ENCODE peak calls at places on chromosomes 6 and 20, in six cellular contexts. Q is pancreas, G is H1, M is dorsolateral prefrontal cortex, V is suprapubic skin, C is HepG2. J is an unnamed sample.

GRCh38 chr6:39681566-39682250 is 43.5 kb downstream of the KIF6 start:
- DNase-seq in Q (no peak), G (no peak), M (no peak), V (no peak), C (no peak), J (no peak)

GRCh38 chr6:4178737-4179333 is 43.5 kb upstream of the ECI2 start:
- DNase-seq in Q (no peak), G (no peak), M (no peak), V (no peak), C (no peak), J (no peak)

GRCh38 chr6:117483004-117483644 is 650 bp downstream of the DCBLD1 start:
- DNase-seq in Q (peak), G (peak), M (peak), V (peak), C (peak), J (peak)

GRCh38 chr6:62971976-62972658 is 239.2 kb upstream of the FKBP1C start:
- DNase-seq in Q (no peak), G (no peak), M (no peak), V (no peak), C (no peak), J (no peak)

GRCh38 chr20:63957004-63957689 is 931 bp upstream of the UCKL1 start:
- DNase-seq in Q (peak), G (peak), M (peak), V (peak), C (peak), J (no peak)

GRCh38 chr6:82397962-82398692 is 34.5 kb downstream of the TPBG start:
- DNase-seq in Q (no peak), G (no peak), M (no peak), V (no peak), C (no peak), J (no peak)

GRCh38 chr6:27239258-27239657 is 8.2 kb upstream of the PRSS16 start:
- DNase-seq in Q (no peak), G (no peak), M (no peak), V (no peak), C (no peak), J (no peak)

GRCh38 chr6:132731086-132731485 is 17.2 kb upstream of the VNN1 start:
- DNase-seq in Q (no peak), G (no peak), M (no peak), V (no peak), C (no peak), J (no peak)

GRCh38 chr20:36575066-36575743 is 1.8 kb downstream of the TGIF2 start:
- DNase-seq in Q (peak), G (peak), M (no peak), V (peak), C (peak), J (peak)

GRCh38 chr6:109139109-109139508 is 43.8 kb downstream of the CEP57L1 start:
- DNase-seq in Q (no peak), G (no peak), M (no peak), V (no peak), C (peak), J (no peak)

GRCh38 chr20:14664101-14664500 is 326.7 kb upstream of the FLRT3 start:
- DNase-seq in Q (no peak), G (no peak), M (no peak), V (no peak), C (no peak), J (no peak)

GRCh38 chr20:37796733-37797132 is 102.9 kb downstream of the CTNNBL1 start:
- DNase-seq in Q (no peak), G (no peak), M (no peak), V (no peak), C (no peak), J (no peak)

GRCh38 chr6:157069585-157069984 is 253.7 kb downstream of the TMEM242 start:
- DNase-seq in Q (no peak), G (no peak), M (no peak), V (no peak), C (no peak), J (no peak)

GRCh38 chr6:89299451-89299850 is 15.6 kb downstream of the GABRR2 start:
- DNase-seq in Q (no peak), G (no peak), M (no peak), V (no peak), C (no peak), J (no peak)

GRCh38 chr6:133396225-133396624 is 155.1 kb downstream of the EYA4 start:
- DNase-seq in Q (no peak), G (no peak), M (no peak), V (no peak), C (no peak), J (no peak)

GRCh38 chr6:112851141-112851540 is 504.0 kb downstream of the RFPL4B start:
- DNase-seq in Q (no peak), G (no peak), M (no peak), V (no peak), C (no peak), J (no peak)

GRCh38 chr20:40431112-40431511 is 257.9 kb downstream of the MAFB start:
- DNase-seq in Q (no peak), G (no peak), M (no peak), V (no peak), C (no peak), J (no peak)

GRCh38 chr6:107369493-107369892 is 89.9 kb downstream of the PDSS2 start:
- DNase-seq in Q (no peak), G (no peak), M (no peak), V (no peak), C (no peak), J (no peak)

GRCh38 chr20:46831633-46832011 is 63.0 kb upstream of the EYA2 start:
- DNase-seq in Q (no peak), G (no peak), M (no peak), V (no peak), C (no peak), J (no peak)

GRCh38 chr6:162190936-162191335 is 536.6 kb downstream of the PRKN start:
- DNase-seq in Q (no peak), G (no peak), M (no peak), V (no peak), C (no peak), J (no peak)

GRCh38 chr20:7976015-7976414 is 35.8 kb upstream of the HAO1 start:
- DNase-seq in Q (no peak), G (no peak), M (no peak), V (no peak), C (no peak), J (no peak)

GRCh38 chr6:38393986-38394385 is 245.7 kb downstream of the BTBD9 start:
- DNase-seq in Q (no peak), G (no peak), M (no peak), V (no peak), C (no peak), J (no peak)

GRCh38 chr20:63774348-63774735 is 34.8 kb downstream of the SLC2A4RG start:
- DNase-seq in Q (no peak), G (no peak), M (no peak), V (no peak), C (no peak), J (no peak)

GRCh38 chr6:105432797-105433196 is 29.9 kb upstream of the PREP start:
- DNase-seq in Q (no peak), G (no peak), M (no peak), V (no peak), C (peak), J (no peak)

GRCh38 chr6:23272536-23272935 is 703.2 kb downstream of the HDGFL1 start:
- DNase-seq in Q (no peak), G (no peak), M (no peak), V (no peak), C (no peak), J (no peak)

GRCh38 chr6:11043961-11044711 is at the start of gene ELOVL2:
- DNase-seq in Q (peak), G (peak), M (no peak), V (no peak), C (peak), J (no peak)

GRCh38 chr6:121600389-121601233 is 165.2 kb downstream of the GJA1 start:
- DNase-seq in Q (no peak), G (no peak), M (no peak), V (no peak), C (no peak), J (no peak)

GRCh38 chr6:161838306-161839035 is 564.6 kb upstream of the AGPAT4 start:
- DNase-seq in Q (peak), G (peak), M (no peak), V (no peak), C (peak), J (no peak)

GRCh38 chr6:88157106-88157505 is 9.0 kb downstream of the CNR1 start:
- DNase-seq in Q (no peak), G (no peak), M (no peak), V (no peak), C (no peak), J (no peak)

GRCh38 chr6:40353197-40353966 is 233.8 kb downstream of the LRFN2 start:
- DNase-seq in Q (no peak), G (peak), M (no peak), V (peak), C (no peak), J (no peak)

GRCh38 chr20:62156592-62157386 is 13.2 kb downstream of the SS18L1 start:
- DNase-seq in Q (peak), G (peak), M (peak), V (no peak), C (peak), J (no peak)

GRCh38 chr6:125888989-125889656 is 67.4 kb upstream of the HINT3 start:
- DNase-seq in Q (no peak), G (no peak), M (no peak), V (no peak), C (peak), J (no peak)
- TF ChIP-seq CTCF in Q (no peak), G (peak), M (no peak), V (peak), C (peak), J (no peak)

GRCh38 chr6:167093922-167094432 is 28.9 kb upstream of the CCR6 start:
- DNase-seq in Q (no peak), G (no peak), M (no peak), V (no peak), C (no peak), J (no peak)
- H3K4me3 ChIP-seq in Q (no peak), G (no peak), M (no peak), V (peak), C (no peak), J (no peak)

DNA sequence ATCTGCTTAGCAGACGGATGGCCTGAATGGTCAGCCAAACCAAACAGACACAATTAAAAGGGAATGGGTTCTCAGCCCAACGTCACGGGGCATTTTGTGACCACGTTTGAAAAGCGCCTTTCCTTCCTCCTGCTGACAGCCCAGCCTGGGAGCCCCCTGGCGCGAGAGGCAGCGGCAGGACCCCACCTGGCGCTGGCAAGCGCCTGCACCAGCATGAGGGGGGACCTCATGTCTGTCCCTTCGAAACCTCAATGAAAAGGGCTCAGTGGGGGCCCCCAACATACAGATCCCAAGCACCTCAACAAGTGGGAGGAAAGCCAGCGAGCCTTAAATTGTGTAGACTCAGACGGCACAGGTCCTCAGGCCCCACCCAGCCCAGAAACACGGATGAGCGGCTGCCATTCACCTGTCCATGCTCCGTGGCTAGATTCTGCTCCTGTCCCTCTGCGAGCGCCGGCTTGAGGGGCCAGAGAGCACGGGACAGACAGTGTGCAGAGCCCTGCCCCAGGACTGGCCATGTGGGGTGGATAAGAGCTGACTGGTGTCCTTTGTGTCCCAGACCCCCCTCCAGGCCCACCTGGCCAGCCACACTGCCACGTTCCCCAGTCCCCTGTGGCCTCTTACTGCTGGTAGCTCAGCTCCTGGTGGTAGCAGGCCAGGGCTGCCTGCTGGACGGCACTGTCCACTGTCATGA is 87.6 kb downstream of the NINL start:
- DNase-seq in Q (no peak), G (no peak), M (no peak), V (no peak), C (no peak), J (no peak)
- H3K27ac ChIP-seq in Q (no peak), G (no peak), M (no peak), V (no peak), C (no peak), J (no peak)

DNA sequence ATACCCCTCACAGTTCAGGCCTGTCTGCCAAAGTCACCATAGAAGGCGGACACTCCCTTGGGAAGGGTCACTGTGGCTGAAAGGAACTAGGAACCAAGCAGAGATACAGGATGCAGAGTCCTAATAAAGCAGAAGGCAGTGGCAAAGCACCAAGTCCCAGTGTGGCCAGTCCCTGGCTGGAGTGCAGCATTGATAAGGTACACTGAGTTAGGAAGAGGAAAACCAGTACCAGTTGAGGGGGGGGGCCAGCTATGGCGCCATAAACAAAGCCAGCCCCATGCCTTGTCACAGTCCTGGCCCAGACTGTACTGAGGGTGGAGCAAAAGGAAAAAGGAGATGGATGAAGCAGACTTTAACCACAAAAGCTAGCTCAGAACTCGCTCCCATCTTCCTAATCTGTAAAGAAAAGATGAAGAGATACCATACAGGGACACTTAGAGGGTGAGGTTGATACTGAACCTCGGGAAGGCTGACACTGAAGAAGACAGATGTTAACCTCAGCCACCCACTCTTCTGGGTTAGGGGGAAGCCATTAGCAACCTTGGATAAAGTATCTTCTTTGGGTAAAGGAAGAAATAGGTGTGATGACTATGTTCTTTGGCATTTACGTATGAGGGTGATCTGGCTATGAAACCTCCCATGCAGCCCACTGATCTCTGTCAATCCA is 7.8 kb downstream of the ABHD12 start:
- DNase-seq in Q (no peak), G (no peak), M (no peak), V (no peak), C (no peak), J (no peak)
- TF ChIP-seq CTCF in Q (no peak), G (no peak), M (no peak), V (no peak), C (no peak), J (no peak)

GRCh38 chr20:32652739-32653526 is 20.8 kb downstream of the C20orf203 start:
- DNase-seq in Q (peak), G (peak), M (peak), V (peak), C (peak), J (peak)
- H3K4me3 ChIP-seq in Q (no peak), G (no peak), M (no peak), V (no peak), C (no peak), J (no peak)

GRCh38 chr6:170261643-170262480 is 29.0 kb downstream of the DLL1 start:
- DNase-seq in Q (no peak), G (no peak), M (no peak), V (no peak), C (no peak), J (no peak)
- H3K27ac ChIP-seq in Q (no peak), G (no peak), M (peak), V (no peak), C (no peak), J (no peak)

GRCh38 chr6:18990313-18990978 is 603.3 kb downstream of the RNF144B start:
- DNase-seq in Q (peak), G (peak), M (peak), V (peak), C (peak), J (no peak)
- TF ChIP-seq CTCF in Q (peak), G (peak), M (peak), V (peak), C (peak), J (no peak)